ENCODE peak calls at places on chromosomes 5 and 9, in eight cellular contexts. One of them, this sample, is unnamed.

GRCh38 chr5:97529354-97529753 is 346.3 kb upstream of the RIOK2 start:
- DNase-seq in IMR-90: no peak
- DNase-seq in AG09319: no peak
- DNase-seq in WERI-Rb-1: no peak
- DNase-seq in upper lobe of right lung: no peak
- DNase-seq in stomach: no peak
- DNase-seq in AG04450: no peak
- DNase-seq in brain microvascular endothelial cell: no peak
- DNase-seq in this sample: no peak

GRCh38 chr5:138611295-138612220 is 36.4 kb upstream of the HSPA9 start:
- DNase-seq in stomach: no peak
- DNase-seq in brain microvascular endothelial cell: no peak
- DNase-seq in upper lobe of right lung: peak; percentile 42
- DNase-seq in AG09319: no peak
- DNase-seq in AG04450: no peak
- DNase-seq in WERI-Rb-1: peak; percentile 81
- DNase-seq in IMR-90: no peak
- DNase-seq in this sample: peak; percentile 32

GRCh38 chr5:143001764-143002351 is 231.7 kb downstream of the ARHGAP26 start:
- DNase-seq in WERI-Rb-1: no peak
- DNase-seq in stomach: no peak
- DNase-seq in upper lobe of right lung: no peak
- DNase-seq in IMR-90: peak; percentile 84
- DNase-seq in AG09319: no peak
- DNase-seq in AG04450: no peak
- DNase-seq in brain microvascular endothelial cell: peak; percentile 67
- DNase-seq in this sample: no peak

GRCh38 chr5:136174021-136174659 is 18.8 kb downstream of the SMIM32 start:
- DNase-seq in upper lobe of right lung: no peak
- DNase-seq in brain microvascular endothelial cell: peak; percentile 53
- DNase-seq in WERI-Rb-1: no peak
- DNase-seq in AG09319: peak; percentile 36
- DNase-seq in IMR-90: peak; percentile 75
- DNase-seq in stomach: no peak
- DNase-seq in AG04450: peak; percentile 32
- DNase-seq in this sample: no peak

GRCh38 chr5:81751836-81752643 is 1.1 kb upstream of the SSBP2 start:
- DNase-seq in stomach: peak; percentile 30
- DNase-seq in AG09319: no peak
- DNase-seq in upper lobe of right lung: no peak
- DNase-seq in brain microvascular endothelial cell: no peak
- DNase-seq in WERI-Rb-1: peak; percentile 34
- DNase-seq in AG04450: no peak
- DNase-seq in IMR-90: no peak
- DNase-seq in this sample: no peak

GRCh38 chr5:79229357-79230174 is 6.4 kb upstream of the JMY start:
- DNase-seq in AG09319: peak; percentile 39
- DNase-seq in AG04450: peak; percentile 23
- DNase-seq in IMR-90: peak; percentile 81
- DNase-seq in WERI-Rb-1: peak; percentile 50
- DNase-seq in upper lobe of right lung: no peak
- DNase-seq in stomach: no peak
- DNase-seq in brain microvascular endothelial cell: peak; percentile 6
- DNase-seq in this sample: no peak

GRCh38 chr9:13513710-13514444 is 234.4 kb upstream of the MPDZ start:
- DNase-seq in upper lobe of right lung: no peak
- DNase-seq in stomach: no peak
- DNase-seq in WERI-Rb-1: no peak
- DNase-seq in AG09319: no peak
- DNase-seq in IMR-90: no peak
- DNase-seq in AG04450: no peak
- DNase-seq in brain microvascular endothelial cell: peak; percentile 5
- DNase-seq in this sample: no peak

GRCh38 chr5:68441309-68441708 is 225.8 kb downstream of the PIK3R1 start:
- DNase-seq in WERI-Rb-1: no peak
- DNase-seq in IMR-90: no peak
- DNase-seq in stomach: no peak
- DNase-seq in AG04450: no peak
- DNase-seq in AG09319: no peak
- DNase-seq in upper lobe of right lung: no peak
- DNase-seq in brain microvascular endothelial cell: no peak
- DNase-seq in this sample: no peak

GRCh38 chr5:175652741-175653663 is 4.9 kb upstream of the HRH2 start:
- DNase-seq in AG04450: no peak
- DNase-seq in IMR-90: no peak
- DNase-seq in WERI-Rb-1: no peak
- DNase-seq in stomach: no peak
- DNase-seq in brain microvascular endothelial cell: peak; percentile 43
- DNase-seq in AG09319: no peak
- DNase-seq in upper lobe of right lung: no peak
- DNase-seq in this sample: no peak

GRCh38 chr5:98816574-98817222 is 43.2 kb downstream of the RGMB start:
- DNase-seq in WERI-Rb-1: no peak
- DNase-seq in upper lobe of right lung: peak; percentile 73
- DNase-seq in IMR-90: no peak
- DNase-seq in brain microvascular endothelial cell: no peak
- DNase-seq in AG09319: no peak
- DNase-seq in stomach: peak; percentile 92
- DNase-seq in AG04450: no peak
- DNase-seq in this sample: no peak

GRCh38 chr9:120914410-120914809 is 12.2 kb downstream of the TRAF1 start:
- DNase-seq in AG09319: no peak
- DNase-seq in stomach: no peak
- DNase-seq in AG04450: no peak
- DNase-seq in upper lobe of right lung: no peak
- DNase-seq in brain microvascular endothelial cell: no peak
- DNase-seq in IMR-90: no peak
- DNase-seq in WERI-Rb-1: no peak
- DNase-seq in this sample: no peak

GRCh38 chr5:78496373-78496772 is 136.0 kb downstream of the SCAMP1 start:
- DNase-seq in AG09319: no peak
- DNase-seq in brain microvascular endothelial cell: peak; percentile 62
- DNase-seq in WERI-Rb-1: no peak
- DNase-seq in IMR-90: peak; percentile 67
- DNase-seq in AG04450: no peak
- DNase-seq in stomach: peak; percentile 34
- DNase-seq in upper lobe of right lung: no peak
- DNase-seq in this sample: no peak

GRCh38 chr5:163565931-163566608 is 60.7 kb downstream of the MAT2B start:
- DNase-seq in AG09319: no peak
- DNase-seq in WERI-Rb-1: no peak
- DNase-seq in brain microvascular endothelial cell: peak; percentile 1
- DNase-seq in IMR-90: peak; percentile 36
- DNase-seq in stomach: peak; percentile 33
- DNase-seq in AG04450: no peak
- DNase-seq in upper lobe of right lung: peak; percentile 66
- DNase-seq in this sample: peak; percentile 26

GRCh38 chr9:137023157-137023556 is 4.9 kb downstream of the ABCA2 start:
- DNase-seq in AG09319: no peak
- DNase-seq in WERI-Rb-1: no peak
- DNase-seq in stomach: no peak
- DNase-seq in brain microvascular endothelial cell: no peak
- DNase-seq in AG04450: no peak
- DNase-seq in IMR-90: no peak
- DNase-seq in upper lobe of right lung: no peak
- DNase-seq in this sample: no peak

DNA sequence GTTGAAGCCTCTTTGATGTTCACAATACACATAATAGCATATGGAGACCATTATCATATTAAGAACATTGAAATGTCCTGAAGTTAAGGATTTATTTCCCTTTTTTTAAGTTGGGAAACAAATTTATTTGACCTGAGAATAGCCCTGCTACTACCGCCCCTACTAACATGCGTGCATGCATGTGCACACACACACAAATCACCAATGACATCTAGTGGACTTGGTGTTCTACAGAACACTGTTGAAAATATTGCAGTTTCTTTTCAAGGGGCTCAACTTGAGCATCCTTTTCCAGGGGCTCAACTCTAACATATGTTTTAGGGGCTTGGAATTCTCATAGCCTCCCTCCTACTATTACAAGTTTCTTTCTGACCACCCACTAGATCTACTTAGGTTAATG is 124.9 kb upstream of the C6 start:
- DNase-seq in AG09319: no peak
- DNase-seq in WERI-Rb-1: no peak
- DNase-seq in AG04450: no peak
- DNase-seq in brain microvascular endothelial cell: no peak
- DNase-seq in upper lobe of right lung: no peak
- DNase-seq in IMR-90: peak; percentile 10
- DNase-seq in stomach: no peak
- DNase-seq in this sample: no peak
- TF ChIP-seq CTCF in AG09319: no peak
- TF ChIP-seq CTCF in WERI-Rb-1: no peak
- TF ChIP-seq CTCF in AG04450: peak; percentile 6
- TF ChIP-seq CTCF in brain microvascular endothelial cell: no peak
- TF ChIP-seq CTCF in upper lobe of right lung: no peak
- TF ChIP-seq CTCF in IMR-90: peak; percentile 15
- TF ChIP-seq CTCF in stomach: no peak
- TF ChIP-seq CTCF in this sample: no peak

GRCh38 chr9:92808726-92809451 is 44.3 kb upstream of the BICD2 start:
- DNase-seq in stomach: peak; percentile 70
- DNase-seq in upper lobe of right lung: peak; percentile 85
- DNase-seq in IMR-90: peak; percentile 73
- DNase-seq in brain microvascular endothelial cell: peak; percentile 53
- DNase-seq in WERI-Rb-1: peak; percentile 80
- DNase-seq in AG09319: peak; percentile 22
- DNase-seq in AG04450: peak; percentile 44
- DNase-seq in this sample: peak; percentile 72
- TF ChIP-seq CTCF in stomach: no peak
- TF ChIP-seq CTCF in upper lobe of right lung: peak; percentile 30
- TF ChIP-seq CTCF in IMR-90: peak; percentile 39
- TF ChIP-seq CTCF in brain microvascular endothelial cell: peak; percentile 48
- TF ChIP-seq CTCF in WERI-Rb-1: peak; percentile 31
- TF ChIP-seq CTCF in AG09319: peak; percentile 35
- TF ChIP-seq CTCF in AG04450: peak; percentile 49
- TF ChIP-seq CTCF in this sample: peak; percentile 49

GRCh38 chr9:127418037-127418471 is 6.1 kb upstream of the ZNF79 start:
- DNase-seq in IMR-90: no peak
- DNase-seq in brain microvascular endothelial cell: no peak
- DNase-seq in upper lobe of right lung: peak; percentile 73
- DNase-seq in stomach: no peak
- DNase-seq in AG04450: no peak
- DNase-seq in WERI-Rb-1: peak; percentile 89
- DNase-seq in AG09319: no peak
- DNase-seq in this sample: no peak
- TF ChIP-seq CTCF in IMR-90: peak; percentile 10
- TF ChIP-seq CTCF in brain microvascular endothelial cell: peak; percentile 47
- TF ChIP-seq CTCF in upper lobe of right lung: peak; percentile 30
- TF ChIP-seq CTCF in stomach: no peak
- TF ChIP-seq CTCF in AG04450: no peak
- TF ChIP-seq CTCF in WERI-Rb-1: peak; percentile 88
- TF ChIP-seq CTCF in AG09319: peak; percentile 6
- TF ChIP-seq CTCF in this sample: peak; percentile 42

DNA sequence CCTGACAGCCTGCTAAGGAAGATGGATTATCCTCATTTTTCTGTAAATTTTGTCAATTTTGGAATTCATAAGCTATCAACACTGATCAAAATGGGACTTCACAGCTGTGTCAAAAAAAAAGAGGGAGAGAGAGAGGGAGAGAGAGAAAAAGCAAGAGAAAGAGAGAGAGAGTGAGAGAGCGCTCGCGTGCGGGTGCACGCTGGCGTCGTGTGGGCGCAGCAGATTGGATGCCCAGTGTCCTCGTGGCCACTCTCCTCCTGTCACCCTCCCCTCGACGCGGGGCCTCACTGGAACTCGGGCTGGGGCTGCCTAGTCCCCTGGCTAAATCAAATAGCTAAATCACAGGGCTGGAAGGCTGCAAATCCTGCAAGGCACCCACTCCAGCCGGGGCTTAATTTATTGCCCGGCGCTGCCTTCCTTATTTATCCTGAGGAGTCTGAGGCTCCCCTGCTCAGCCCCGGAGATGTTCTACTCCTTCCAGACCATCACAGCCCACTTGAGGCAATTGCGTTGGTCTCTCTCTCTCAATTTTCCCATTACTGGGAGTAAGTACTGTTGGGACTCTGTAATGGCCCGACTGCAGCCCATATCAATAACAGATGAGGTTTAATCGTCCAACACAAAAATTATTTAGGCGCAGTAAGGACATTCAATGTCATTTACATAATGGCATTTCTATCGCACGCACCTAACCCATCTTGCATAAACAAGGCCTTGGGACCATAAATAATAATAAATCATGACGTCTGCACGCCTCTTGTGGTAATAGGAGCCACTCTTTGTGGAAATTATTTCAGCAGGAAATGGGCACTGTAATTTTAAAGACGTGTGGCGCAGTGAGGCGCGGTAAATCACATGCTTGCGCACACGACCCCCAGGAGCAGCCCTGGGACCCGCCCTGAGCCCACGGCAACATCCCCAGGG is 94.2 kb downstream of the PAX5 start:
- DNase-seq in AG09319: no peak
- DNase-seq in brain microvascular endothelial cell: no peak
- DNase-seq in stomach: no peak
- DNase-seq in WERI-Rb-1: peak; percentile 85
- DNase-seq in IMR-90: no peak
- DNase-seq in upper lobe of right lung: peak; percentile 49
- DNase-seq in AG04450: no peak
- DNase-seq in this sample: no peak
- TF ChIP-seq CTCF in AG09319: no peak
- TF ChIP-seq CTCF in brain microvascular endothelial cell: no peak
- TF ChIP-seq CTCF in stomach: no peak
- TF ChIP-seq CTCF in WERI-Rb-1: no peak
- TF ChIP-seq CTCF in IMR-90: no peak
- TF ChIP-seq CTCF in upper lobe of right lung: no peak
- TF ChIP-seq CTCF in AG04450: no peak
- TF ChIP-seq CTCF in this sample: no peak

GRCh38 chr5:52339285-52339684 is 448.4 kb upstream of the ITGA1 start:
- DNase-seq in brain microvascular endothelial cell: no peak
- DNase-seq in WERI-Rb-1: no peak
- DNase-seq in IMR-90: no peak
- DNase-seq in AG04450: no peak
- DNase-seq in AG09319: no peak
- DNase-seq in stomach: no peak
- DNase-seq in upper lobe of right lung: no peak
- DNase-seq in this sample: no peak
- TF ChIP-seq CTCF in brain microvascular endothelial cell: no peak
- TF ChIP-seq CTCF in WERI-Rb-1: no peak
- TF ChIP-seq CTCF in IMR-90: no peak
- TF ChIP-seq CTCF in AG04450: no peak
- TF ChIP-seq CTCF in AG09319: no peak
- TF ChIP-seq CTCF in stomach: no peak
- TF ChIP-seq CTCF in upper lobe of right lung: no peak
- TF ChIP-seq CTCF in this sample: no peak

GRCh38 chr5:1042626-1043025 is 34.0 kb downstream of the NKD2 start:
- DNase-seq in WERI-Rb-1: no peak
- DNase-seq in stomach: no peak
- DNase-seq in AG09319: no peak
- DNase-seq in brain microvascular endothelial cell: no peak
- DNase-seq in IMR-90: no peak
- DNase-seq in AG04450: no peak
- DNase-seq in upper lobe of right lung: no peak
- DNase-seq in this sample: no peak
- TF ChIP-seq CTCF in WERI-Rb-1: no peak
- TF ChIP-seq CTCF in stomach: no peak
- TF ChIP-seq CTCF in AG09319: no peak
- TF ChIP-seq CTCF in brain microvascular endothelial cell: no peak
- TF ChIP-seq CTCF in IMR-90: no peak
- TF ChIP-seq CTCF in AG04450: no peak
- TF ChIP-seq CTCF in upper lobe of right lung: no peak
- TF ChIP-seq CTCF in this sample: no peak

GRCh38 chr9:31140316-31140715 is 1244.1 kb upstream of the ACO1 start:
- DNase-seq in WERI-Rb-1: no peak
- DNase-seq in brain microvascular endothelial cell: no peak
- DNase-seq in upper lobe of right lung: no peak
- DNase-seq in IMR-90: no peak
- DNase-seq in AG04450: no peak
- DNase-seq in AG09319: no peak
- DNase-seq in stomach: no peak
- DNase-seq in this sample: no peak
- TF ChIP-seq CTCF in WERI-Rb-1: no peak
- TF ChIP-seq CTCF in brain microvascular endothelial cell: peak; percentile 37
- TF ChIP-seq CTCF in upper lobe of right lung: peak; percentile 30
- TF ChIP-seq CTCF in IMR-90: peak; percentile 20
- TF ChIP-seq CTCF in AG04450: peak; percentile 7
- TF ChIP-seq CTCF in AG09319: no peak
- TF ChIP-seq CTCF in stomach: peak; percentile 28
- TF ChIP-seq CTCF in this sample: peak; percentile 50

GRCh38 chr5:60699549-60700346 is at the start of gene DEPDC1B:
- DNase-seq in AG04450: peak; percentile 65
- DNase-seq in brain microvascular endothelial cell: peak; percentile 87
- DNase-seq in stomach: peak; percentile 86
- DNase-seq in upper lobe of right lung: peak; percentile 94
- DNase-seq in IMR-90: peak; percentile 88
- DNase-seq in WERI-Rb-1: peak; percentile 93
- DNase-seq in AG09319: peak; percentile 59
- DNase-seq in this sample: peak; percentile 82
- TF ChIP-seq CTCF in AG04450: peak; percentile 58
- TF ChIP-seq CTCF in brain microvascular endothelial cell: peak; percentile 62
- TF ChIP-seq CTCF in stomach: no peak
- TF ChIP-seq CTCF in upper lobe of right lung: peak; percentile 14
- TF ChIP-seq CTCF in IMR-90: peak; percentile 46
- TF ChIP-seq CTCF in WERI-Rb-1: peak; percentile 50
- TF ChIP-seq CTCF in AG09319: peak; percentile 50
- TF ChIP-seq CTCF in this sample: peak; percentile 56